ENCODE peak calls at places on chromosomes 1 and 21, in ten cellular contexts. D is heart right ventricle, R is body of pancreas, W is gastrocnemius medialis, A is mucosa of descending colon, S is GM12878, C is K562, F is lower lobe of right lung, L is stomach, O is A549. Z is an unnamed sample.
A peak's percentile ranks its signal among the peaks of the same experiment; 100 is the strongest.

GRCh38 chr1:38991638-38992449 is 768 bp downstream of the AKIRIN1 start:
- DNase-seq in D (peak; percentile 34), R (peak; percentile 34), W (peak; percentile 22), A (peak; percentile 68), S (no peak), C (no peak), F (peak; percentile 48), L (peak; percentile 27), O (peak; percentile 25), Z (peak; percentile 67)

GRCh38 chr1:38083541-38083940 is 36.9 kb upstream of the POU3F1 start:
- DNase-seq in D (no peak), R (no peak), W (no peak), A (no peak), S (no peak), C (no peak), F (no peak), L (no peak), O (no peak), Z (no peak)

GRCh38 chr1:237164406-237165352 is 122.7 kb downstream of the RYR2 start:
- DNase-seq in D (no peak), R (no peak), W (no peak), A (no peak), S (no peak), C (no peak), F (no peak), L (no peak), O (no peak), Z (peak; percentile 5)

GRCh38 chr1:182259229-182259872 is 132.2 kb downstream of the GLUL start:
- DNase-seq in D (peak; percentile 46), R (peak; percentile 60), W (peak; percentile 69), A (peak; percentile 59), S (peak; percentile 66), C (peak; percentile 54), F (peak; percentile 67), L (peak; percentile 75), O (no peak), Z (peak; percentile 85)

GRCh38 chr1:200317236-200317635 is 92.6 kb downstream of the ZNF281 start:
- DNase-seq in D (no peak), R (no peak), W (no peak), A (no peak), S (no peak), C (no peak), F (no peak), L (no peak), O (peak; percentile 29), Z (no peak)

GRCh38 chr1:223748405-223748772 is 36.0 kb downstream of the CAPN2 start:
- DNase-seq in D (no peak), R (no peak), W (no peak), A (no peak), S (no peak), C (no peak), F (no peak), L (no peak), O (peak; percentile 65), Z (no peak)

GRCh38 chr1:109630081-109630880 is 10.6 kb downstream of the AMPD2 start:
- DNase-seq in D (no peak), R (peak; percentile 57), W (no peak), A (no peak), S (no peak), C (peak; percentile 76), F (no peak), L (no peak), O (no peak), Z (peak; percentile 72)

GRCh38 chr1:50766688-50767087 is 193.4 kb downstream of the FAF1 start:
- DNase-seq in D (no peak), R (no peak), W (no peak), A (no peak), S (no peak), C (no peak), F (no peak), L (no peak), O (no peak), Z (no peak)

GRCh38 chr1:187655163-187655562 is 826.4 kb downstream of the PLA2G4A start:
- DNase-seq in D (no peak), R (no peak), W (no peak), A (no peak), S (no peak), C (no peak), F (no peak), L (no peak), O (peak; percentile 43), Z (no peak)

GRCh38 chr1:53365405-53366063 is 37.7 kb upstream of the LRP8 start:
- DNase-seq in D (no peak), R (no peak), W (no peak), A (peak; percentile 32), S (no peak), C (no peak), F (peak; percentile 64), L (peak; percentile 36), O (no peak), Z (peak; percentile 81)

GRCh38 chr1:187844313-187844712 is 1015.6 kb downstream of the PLA2G4A start:
- DNase-seq in D (no peak), R (no peak), W (no peak), A (no peak), S (no peak), C (no peak), F (no peak), L (no peak), O (no peak), Z (no peak)

GRCh38 chr21:31142600-31142999 is 104.3 kb upstream of the KRTAP19-8 start:
- DNase-seq in D (no peak), R (no peak), W (no peak), A (no peak), S (no peak), C (no peak), F (no peak), L (no peak), O (no peak), Z (no peak)
- TF ChIP-seq CTCF in D (no peak), R (no peak), W (no peak), A (no peak), S (peak; percentile 31), C (no peak), F (no peak), L (no peak), O (no peak), Z (no peak)

GRCh38 chr1:161787355-161787754 is 21.2 kb downstream of the ATF6 start:
- DNase-seq in D (no peak), R (no peak), W (no peak), A (no peak), S (no peak), C (no peak), F (no peak), L (no peak), O (no peak), Z (no peak)
- H3K4me1 ChIP-seq in D (no peaks in the 10 kb centered on the region), R (peaks cover 2% of the 10 kb centered on the region), W (no peaks in the 10 kb centered on the region), A (no peaks in the 10 kb centered on the region), S (peaks cover 6% of the 10 kb centered on the region), C (no peaks in the 10 kb centered on the region), F (no peaks in the 10 kb centered on the region), L (peaks cover 6% of the 10 kb centered on the region), O (no peaks in the 10 kb centered on the region), Z (no peaks in the 10 kb centered on the region)

GRCh38 chr21:29299906-29300546 is 1.3 kb downstream of the BACH1 start:
- DNase-seq in D (peak; percentile 29), R (peak; percentile 57), W (peak; percentile 72), A (peak; percentile 60), S (peak; percentile 68), C (peak; percentile 60), F (peak; percentile 79), L (peak; percentile 39), O (peak; percentile 53), Z (peak; percentile 91)

GRCh38 chr21:29299046-29299905 is 554 bp downstream of the BACH1 start:
- DNase-seq in D (peak; percentile 61), R (peak; percentile 73), W (peak; percentile 64), A (peak; percentile 83), S (no peak), C (peak; percentile 90), F (peak; percentile 81), L (peak; percentile 67), O (peak; percentile 14), Z (peak; percentile 71)

GRCh38 chr21:29297483-29298347 is 1.0 kb upstream of the BACH1 start:
- DNase-seq in D (no peak), R (no peak), W (peak; percentile 51), A (no peak), S (no peak), C (no peak), F (no peak), L (no peak), O (no peak), Z (peak; percentile 81)

GRCh38 chr21:29296452-29296851 is 2.3 kb upstream of the BACH1 start:
- DNase-seq in D (no peak), R (peak; percentile 15), W (no peak), A (no peak), S (no peak), C (no peak), F (no peak), L (no peak), O (no peak), Z (no peak)

DNA sequence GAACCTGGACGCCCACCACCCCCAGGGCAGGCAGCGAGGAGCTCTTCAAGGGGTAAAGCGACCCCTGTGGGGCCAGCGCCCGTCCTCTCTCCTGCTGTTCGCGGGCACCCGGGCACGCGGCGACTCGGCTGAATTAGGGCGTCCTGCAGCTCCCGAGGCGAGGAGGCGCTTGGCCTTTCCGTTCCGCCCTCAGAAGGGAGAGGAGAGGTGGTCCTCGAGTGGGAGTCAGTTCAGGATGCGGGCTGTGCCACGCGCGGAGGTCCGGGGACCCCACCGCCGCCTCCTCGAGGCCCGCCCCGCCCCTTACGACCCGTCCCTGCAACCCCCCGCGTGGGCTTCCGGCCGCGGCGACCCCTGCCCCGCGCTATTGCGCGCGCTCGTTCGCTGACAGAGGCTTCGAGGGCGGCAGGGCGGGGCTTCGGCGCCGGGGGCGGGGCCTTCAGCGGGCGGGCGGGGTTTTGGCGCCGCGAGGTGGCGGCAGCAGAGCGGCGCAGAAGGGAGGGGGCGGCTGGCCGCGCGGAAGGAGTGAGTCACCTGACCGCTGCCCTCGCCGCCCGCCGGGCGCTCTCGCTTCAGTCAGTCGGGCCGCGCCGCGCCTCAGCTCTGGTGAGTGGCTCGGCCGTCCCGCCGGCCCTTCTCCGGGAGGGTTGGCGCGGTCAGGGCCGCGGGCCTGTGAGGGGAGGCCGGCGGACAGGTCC is at the start of gene BACH1:
- DNase-seq in D (peak; percentile 87), R (peak; percentile 93), W (peak; percentile 89), A (peak; percentile 94), S (no peak), C (peak; percentile 96), F (peak; percentile 95), L (peak; percentile 92), O (peak; percentile 76), Z (peak; percentile 93)
- TF ChIP-seq CTCF in D (peak; percentile 73), R (peak; percentile 44), W (peak; percentile 69), A (no peak), S (peak; percentile 59), C (peak; percentile 77), F (peak; percentile 51), L (peak; percentile 37), O (peak; percentile 39), Z (peak; percentile 43)

DNA sequence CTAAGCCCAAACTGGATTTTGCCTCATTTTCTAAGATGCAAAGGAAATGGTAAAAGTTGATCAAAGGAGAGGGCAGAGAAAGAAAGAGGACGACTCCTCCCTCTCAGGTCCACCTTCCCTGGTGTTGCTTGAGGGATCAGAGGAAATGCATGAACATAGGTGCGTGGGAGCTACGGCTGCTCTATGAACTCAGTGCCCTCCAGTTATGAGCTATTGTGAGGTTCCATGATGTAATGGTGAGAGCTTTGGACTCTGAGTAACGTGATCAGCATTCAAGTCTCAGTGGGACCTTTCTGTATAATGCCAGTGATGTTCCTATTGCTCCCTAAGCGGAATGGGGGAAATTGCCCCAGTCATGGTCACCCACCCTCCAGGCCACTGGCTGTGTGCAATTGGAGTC is 25.9 kb upstream of the NBPF3 start:
- DNase-seq in D (no peak), R (no peak), W (no peak), A (no peak), S (no peak), C (no peak), F (no peak), L (no peak), O (no peak), Z (no peak)
- H3K4me1 ChIP-seq in D (no peaks in the 10 kb centered on the region), R (peaks cover 12% of the 10 kb centered on the region), W (no peaks in the 10 kb centered on the region), A (no peaks in the 10 kb centered on the region), S (no peaks in the 10 kb centered on the region), C (no peaks in the 10 kb centered on the region), F (no peaks in the 10 kb centered on the region), L (no peaks in the 10 kb centered on the region), O (no peaks in the 10 kb centered on the region), Z (no peaks in the 10 kb centered on the region)

GRCh38 chr1:7641587-7642417 is 129.3 kb upstream of the VAMP3 start:
- DNase-seq in D (no peak), R (no peak), W (no peak), A (no peak), S (no peak), C (no peak), F (no peak), L (no peak), O (no peak), Z (no peak)
- TF ChIP-seq CTCF in D (no peak), R (no peak), W (no peak), A (no peak), S (no peak), C (no peak), F (no peak), L (no peak), O (no peak), Z (no peak)

Z was measured in upper lobe of left lung.